ENCODE peak calls at places on chromosomes 7 and 10, in six cellular contexts. P, I, S, X, D and Y are unnamed samples.

GRCh38 chr10:120455004-120455403 is 2.0 kb upstream of the PLPP4 start:
- DNase-seq in X (no peak), D (no peak), I (no peak), S (no peak), P (no peak), Y (no peak)

GRCh38 chr10:132420469-132421376 is 23.7 kb downstream of the PWWP2B start:
- DNase-seq in P (no peak), X (peak; percentile 14), S (no peak), D (no peak), I (no peak), Y (no peak)

GRCh38 chr10:132306951-132307751 is 599 bp downstream of the STK32C start:
- DNase-seq in I (no peak), P (no peak), D (no peak), S (no peak), X (peak; percentile 68), Y (peak; percentile 27)

GRCh38 chr7:5214236-5214635 is 24.2 kb downstream of the WIPI2 start:
- DNase-seq in I (no peak), S (no peak), X (no peak), P (no peak), D (no peak), Y (no peak)

GRCh38 chr7:9645756-9646155 is 1212.3 kb downstream of the NXPH1 start:
- DNase-seq in I (no peak), S (peak; percentile 20), P (no peak), X (no peak), D (no peak), Y (no peak)

GRCh38 chr10:121791761-121792160 is 136.1 kb downstream of the ATE1 start:
- DNase-seq in P (no peak), S (peak; percentile 51), D (no peak), I (no peak), X (no peak), Y (no peak)

GRCh38 chr7:19939746-19940145 is 166.3 kb upstream of the TMEM196 start:
- DNase-seq in S (peak; percentile 89), X (no peak), I (no peak), P (no peak), D (no peak), Y (peak; percentile 75)

GRCh38 chr7:131424219-131424822 is 96.6 kb downstream of the MKLN1 start:
- DNase-seq in S (peak; percentile 46), X (peak; percentile 74), D (no peak), I (peak; percentile 39), P (peak; percentile 67), Y (peak; percentile 25)

GRCh38 chr7:22579961-22580360 is 80.0 kb upstream of the STEAP1B start:
- DNase-seq in S (no peak), I (no peak), X (no peak), D (no peak), P (no peak), Y (no peak)

GRCh38 chr10:70191161-70191770 is 21.0 kb upstream of the SAR1A start:
- DNase-seq in P (no peak), S (no peak), I (no peak), X (no peak), D (no peak), Y (no peak)

GRCh38 chr10:62083413-62083794 is 181.9 kb downstream of the ARID5B start:
- DNase-seq in S (no peak), X (peak; percentile 56), D (no peak), P (no peak), I (no peak), Y (peak; percentile 17)

GRCh38 chr10:121594623-121595320 is 3.5 kb downstream of the FGFR2 start:
- DNase-seq in P (no peak), S (no peak), I (no peak), X (no peak), D (no peak), Y (no peak)

GRCh38 chr7:44969701-44970494 is 8.9 kb downstream of the MYO1G start:
- DNase-seq in I (no peak), D (no peak), S (no peak), X (peak; percentile 17), P (no peak), Y (no peak)

GRCh38 chr10:11602357-11602756 is 9.1 kb downstream of the USP6NL start:
- DNase-seq in S (no peak), D (no peak), I (no peak), P (no peak), X (peak; percentile 3), Y (no peak)

GRCh38 chr10:95303535-95303934 is 12.7 kb upstream of the PDLIM1 start:
- DNase-seq in P (no peak), I (no peak), S (peak; percentile 40), X (no peak), D (no peak), Y (peak; percentile 29)